ENCODE peak calls at places on chromosomes 12 and 14, in nine cellular contexts. L is spleen, W is suprapubic skin, O is transverse colon, Y is GM23338, Z is stomach, K is HL-60, F is SK-N-SH, X is GM12878. H is an unnamed sample.
A peak's percentile ranks its signal among the peaks of the same experiment; 100 is the strongest.

GRCh38 chr12:40104461-40105264 is 1.2 kb downstream of the SLC2A13 start:
- DNase-seq in L (no peak), W (peak; percentile 71), O (peak; percentile 33), Y (peak; percentile 27), Z (no peak), K (no peak), F (no peak), X (no peak), H (no peak)

GRCh38 chr14:103908580-103908979 is 19.7 kb upstream of the TDRD9 start:
- DNase-seq in L (peak; percentile 54), W (no peak), O (no peak), Y (no peak), Z (no peak), K (no peak), F (no peak), X (no peak), H (no peak)

GRCh38 chr14:89357655-89358297 is 59.3 kb downstream of the FOXN3 start:
- DNase-seq in L (no peak), W (no peak), O (no peak), Y (no peak), Z (no peak), K (peak; percentile 86), F (no peak), X (no peak), H (no peak)

GRCh38 chr14:101867854-101868253 is 96.5 kb upstream of the DYNC1H1 start:
- DNase-seq in L (peak; percentile 4), W (no peak), O (no peak), Y (no peak), Z (no peak), K (no peak), F (no peak), X (no peak), H (no peak)

GRCh38 chr14:103628684-103629502 is at the start of gene KLC1:
- DNase-seq in L (peak; percentile 96), W (peak; percentile 88), O (peak; percentile 89), Y (peak; percentile 86), Z (peak; percentile 87), K (peak; percentile 64), F (peak; percentile 97), X (no peak), H (no peak)

GRCh38 chr12:84814664-84815245 is 97.8 kb downstream of the SLC6A15 start:
- DNase-seq in L (no peak), W (no peak), O (no peak), Y (no peak), Z (no peak), K (no peak), F (no peak), X (no peak), H (no peak)

GRCh38 chr14:33315217-33315616 is 376.5 kb downstream of the NPAS3 start:
- DNase-seq in L (no peak), W (no peak), O (no peak), Y (no peak), Z (no peak), K (no peak), F (no peak), X (no peak), H (no peak)

GRCh38 chr14:65237023-65237814 is 134.9 kb upstream of the MAX start:
- DNase-seq in L (no peak), W (no peak), O (no peak), Y (no peak), Z (no peak), K (no peak), F (no peak), X (no peak), H (no peak)

GRCh38 chr14:64684091-64684490 is 20.1 kb upstream of the PLEKHG3 start:
- DNase-seq in L (no peak), W (no peak), O (no peak), Y (no peak), Z (no peak), K (no peak), F (no peak), X (no peak), H (no peak)

GRCh38 chr14:52355016-52355430 is 40.9 kb downstream of the PTGER2 start:
- DNase-seq in L (no peak), W (no peak), O (no peak), Y (no peak), Z (no peak), K (no peak), F (no peak), X (no peak), H (peak; percentile 73)

GRCh38 chr12:46556820-46557524 is 184.4 kb upstream of the SLC38A2 start:
- DNase-seq in L (no peak), W (no peak), O (no peak), Y (no peak), Z (no peak), K (no peak), F (no peak), X (no peak), H (peak; percentile 81)

GRCh38 chr12:80040075-80040738 is 59.1 kb upstream of the OTOGL start:
- DNase-seq in L (no peak), W (no peak), O (no peak), Y (no peak), Z (no peak), K (no peak), F (no peak), X (no peak), H (no peak)

GRCh38 chr12:65496617-65497016 is 218.1 kb downstream of the MSRB3 start:
- DNase-seq in L (no peak), W (no peak), O (no peak), Y (no peak), Z (no peak), K (no peak), F (no peak), X (no peak), H (no peak)

GRCh38 chr12:22399464-22399863 is 65.0 kb upstream of the ST8SIA1 start:
- DNase-seq in L (no peak), W (no peak), O (no peak), Y (no peak), Z (no peak), K (no peak), F (no peak), X (no peak), H (no peak)

GRCh38 chr14:29446971-29447370 is 480.7 kb downstream of the PRKD1 start:
- DNase-seq in L (no peak), W (no peak), O (no peak), Y (no peak), Z (no peak), K (no peak), F (no peak), X (no peak), H (no peak)

GRCh38 chr12:74120644-74121043 is 417.0 kb upstream of the ATXN7L3B start:
- DNase-seq in L (no peak), W (no peak), O (no peak), Y (no peak), Z (no peak), K (no peak), F (no peak), X (no peak), H (no peak)

GRCh38 chr12:39835517-39836489 is 216.2 kb upstream of the ABCD2 start:
- DNase-seq in L (no peak), W (no peak), O (no peak), Y (no peak), Z (no peak), K (no peak), F (no peak), X (peak; percentile 19), H (no peak)

GRCh38 chr14:102371361-102371760 is 8.6 kb downstream of the TECPR2 start:
- DNase-seq in L (no peak), W (no peak), O (no peak), Y (no peak), Z (no peak), K (no peak), F (no peak), X (no peak), H (no peak)

GRCh38 chr12:1115471-1116242 is 124.6 kb downstream of the ERC1 start:
- DNase-seq in L (no peak), W (no peak), O (no peak), Y (no peak), Z (no peak), K (no peak), F (no peak), X (no peak), H (no peak)

DNA sequence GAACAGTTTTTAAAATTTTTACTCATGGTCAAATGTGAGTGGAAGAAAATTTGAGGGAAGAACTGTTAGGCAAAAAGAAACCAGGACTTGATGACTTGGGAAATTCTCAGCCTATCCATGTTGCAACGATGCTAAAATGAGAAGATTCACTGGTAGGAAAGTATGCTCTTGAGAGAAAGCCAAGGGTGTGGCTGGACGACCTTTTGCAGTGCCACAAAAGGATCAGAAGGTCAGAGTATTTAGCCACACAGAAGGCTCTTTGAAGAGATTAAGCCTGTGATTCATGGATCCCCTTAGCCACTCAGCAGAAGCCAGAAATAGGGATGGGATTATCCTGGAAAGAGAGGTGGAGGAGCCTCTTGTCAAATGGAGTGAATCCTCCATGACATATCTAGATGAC is 336.8 kb downstream of the LRIG3 start:
- DNase-seq in L (no peak), W (no peak), O (no peak), Y (no peak), Z (no peak), K (no peak), F (no peak), X (no peak), H (no peak)
- TF ChIP-seq POLR2AphosphoS5 in L (no peak), W (peak; percentile 55), O (no peak), Y (no peak), Z (no peak), K (no peak), F (no peak), X (no peak), H (no peak)

DNA sequence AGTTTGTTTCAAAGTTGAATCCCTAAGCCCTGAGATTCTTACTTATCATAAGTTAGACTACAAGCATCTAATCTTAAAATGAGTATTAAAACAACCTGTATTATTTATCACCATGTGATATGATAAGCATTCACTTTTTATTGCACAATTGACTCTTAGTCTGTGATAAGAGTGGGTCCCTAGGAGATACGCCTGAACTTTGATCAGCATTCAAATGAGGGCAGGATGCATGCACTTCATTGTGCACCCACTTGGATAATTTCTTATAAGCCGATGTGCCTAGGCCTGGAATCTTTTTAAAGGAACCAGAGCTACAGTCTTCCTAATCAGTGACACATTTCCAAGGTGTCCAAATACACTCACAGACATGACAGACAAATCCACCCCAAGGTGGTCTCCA is 31.4 kb upstream of the SPTLC2 start:
- DNase-seq in L (no peak), W (no peak), O (peak; percentile 21), Y (no peak), Z (no peak), K (no peak), F (no peak), X (no peak), H (no peak)
- TF ChIP-seq POLR2AphosphoS5 in L (no peak), W (no peak), O (no peak), Y (no peak), Z (peak; percentile 73), K (no peak), F (no peak), X (no peak), H (no peak)

DNA sequence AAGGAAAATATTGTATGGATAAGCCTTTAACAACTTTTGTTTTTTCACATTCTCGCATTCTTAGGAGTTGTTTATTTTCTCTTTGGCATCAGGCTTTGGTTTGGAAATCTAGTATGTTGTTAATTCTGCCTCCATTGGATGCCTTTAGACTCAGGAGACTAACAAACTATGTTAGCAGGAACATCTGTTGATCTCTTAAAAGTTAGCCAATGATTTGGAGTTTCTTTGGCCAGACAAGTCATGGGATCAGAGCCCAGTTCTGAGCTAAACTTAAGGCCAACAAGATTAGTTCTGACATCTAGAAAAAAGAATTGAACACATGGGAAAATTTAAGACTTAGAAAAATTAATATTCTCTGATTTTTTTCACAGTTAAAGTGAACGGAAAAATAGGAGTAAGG is 35.3 kb upstream of the STRAP start:
- DNase-seq in L (no peak), W (no peak), O (no peak), Y (no peak), Z (no peak), K (no peak), F (no peak), X (no peak), H (no peak)
- TF ChIP-seq POLR2AphosphoS5 in L (no peak), W (no peak), O (peak; percentile 8), Y (no peak), Z (no peak), K (no peak), F (no peak), X (no peak), H (no peak)

GRCh38 chr12:108337235-108338223 is 1.6 kb downstream of the CMKLR1 start:
- DNase-seq in L (peak; percentile 23), W (peak; percentile 30), O (no peak), Y (peak; percentile 74), Z (no peak), K (peak; percentile 26), F (peak; percentile 72), X (no peak), H (peak; percentile 12)
- TF ChIP-seq POLR2AphosphoS5 in L (peak; percentile 30), W (no peak), O (no peak), Y (no peak), Z (no peak), K (no peak), F (no peak), X (no peak), H (no peak)

H was measured in Panc1.